ENCODE peak calls at places on chromosomes 12 and 14, in six cellular contexts. K, X, S, P, B and Z are unnamed samples.

GRCh38 chr12:40829738-40830144 is 137.5 kb downstream of the CNTN1 start:
- DNase-seq in B (no peak), P (no peak), S (no peak), K (no peak), X (no peak), Z (no peak)

GRCh38 chr14:102209224-102209966 is 69.7 kb downstream of the WDR20 start:
- DNase-seq in S (no peak), B (peak; percentile 60), P (peak; percentile 50), X (no peak), K (peak; percentile 29), Z (no peak)

GRCh38 chr12:96907681-96908163 is 665 bp downstream of the NEDD1 start:
- DNase-seq in B (no peak), X (no peak), S (peak; percentile 9), K (peak; percentile 43), P (no peak), Z (no peak)

GRCh38 chr14:96345669-96346068 is 17.5 kb downstream of the ATG2B start:
- DNase-seq in B (no peak), X (no peak), S (no peak), P (no peak), K (no peak), Z (no peak)

GRCh38 chr12:84058136-84058535 is 854.5 kb downstream of the SLC6A15 start:
- DNase-seq in P (no peak), S (no peak), K (no peak), B (peak; percentile 46), X (no peak), Z (no peak)

GRCh38 chr14:76015668-76016067 is 30.1 kb downstream of the IFT43 start:
- DNase-seq in X (no peak), K (no peak), S (no peak), P (no peak), B (no peak), Z (no peak)

GRCh38 chr12:46205293-46205692 is 63.5 kb downstream of the SLC38A1 start:
- DNase-seq in K (peak; percentile 26), X (no peak), B (no peak), P (no peak), S (no peak), Z (no peak)

GRCh38 chr12:4252595-4252994 is 21.0 kb upstream of the CCND2 start:
- DNase-seq in K (no peak), P (no peak), X (no peak), S (no peak), B (no peak), Z (no peak)

GRCh38 chr12:1918081-1918874 is at the start of gene CACNA2D4:
- DNase-seq in B (peak; percentile 60), P (peak; percentile 62), K (no peak), X (peak; percentile 65), S (no peak), Z (peak; percentile 44)

GRCh38 chr12:64824500-64825142 is at the start of gene TBC1D30:
- DNase-seq in S (no peak), P (no peak), X (no peak), B (no peak), K (no peak), Z (peak; percentile 54)

GRCh38 chr14:67900188-67900587 is 80.6 kb downstream of the RAD51B start:
- DNase-seq in P (no peak), K (no peak), S (no peak), X (no peak), B (no peak), Z (no peak)

GRCh38 chr12:94175763-94176660 is 27.6 kb downstream of the PLXNC1 start:
- DNase-seq in X (no peak), K (peak; percentile 48), B (no peak), P (no peak), S (no peak), Z (peak; percentile 24)
- TF ChIP-seq CTCF in X (no peak), K (no peak), B (no peak), P (no peak), S (no peak), Z (no peak)

GRCh38 chr12:130555628-130556485 is 160.2 kb downstream of the RIMBP2 start:
- DNase-seq in K (no peak), S (no peak), P (no peak), X (no peak), B (no peak), Z (no peak)
- H3K27ac ChIP-seq in K (no peak overlapping the region), S (no peak overlapping the region), P (no peak overlapping the region), X (no peak overlapping the region), B (no peak overlapping the region), Z (peak overlapping the region; percentile 50)

GRCh38 chr14:52987042-52987441 is 36.2 kb upstream of the FERMT2 start:
- DNase-seq in X (no peak), S (no peak), P (no peak), B (no peak), K (no peak), Z (no peak)

GRCh38 chr14:52987514-52987913 is 36.7 kb upstream of the FERMT2 start:
- DNase-seq in P (no peak), S (no peak), B (no peak), K (no peak), X (no peak), Z (no peak)

GRCh38 chr14:52992236-52992635 is 41.4 kb upstream of the FERMT2 start:
- DNase-seq in P (no peak), K (no peak), B (no peak), S (no peak), X (no peak), Z (no peak)

GRCh38 chr14:52988153-52988552 is 37.3 kb upstream of the FERMT2 start:
- DNase-seq in K (no peak), S (no peak), X (no peak), P (no peak), B (no peak), Z (no peak)
- TF ChIP-seq CTCF in K (no peak), S (no peak), X (no peak), P (no peak), B (no peak), Z (no peak)

DNA sequence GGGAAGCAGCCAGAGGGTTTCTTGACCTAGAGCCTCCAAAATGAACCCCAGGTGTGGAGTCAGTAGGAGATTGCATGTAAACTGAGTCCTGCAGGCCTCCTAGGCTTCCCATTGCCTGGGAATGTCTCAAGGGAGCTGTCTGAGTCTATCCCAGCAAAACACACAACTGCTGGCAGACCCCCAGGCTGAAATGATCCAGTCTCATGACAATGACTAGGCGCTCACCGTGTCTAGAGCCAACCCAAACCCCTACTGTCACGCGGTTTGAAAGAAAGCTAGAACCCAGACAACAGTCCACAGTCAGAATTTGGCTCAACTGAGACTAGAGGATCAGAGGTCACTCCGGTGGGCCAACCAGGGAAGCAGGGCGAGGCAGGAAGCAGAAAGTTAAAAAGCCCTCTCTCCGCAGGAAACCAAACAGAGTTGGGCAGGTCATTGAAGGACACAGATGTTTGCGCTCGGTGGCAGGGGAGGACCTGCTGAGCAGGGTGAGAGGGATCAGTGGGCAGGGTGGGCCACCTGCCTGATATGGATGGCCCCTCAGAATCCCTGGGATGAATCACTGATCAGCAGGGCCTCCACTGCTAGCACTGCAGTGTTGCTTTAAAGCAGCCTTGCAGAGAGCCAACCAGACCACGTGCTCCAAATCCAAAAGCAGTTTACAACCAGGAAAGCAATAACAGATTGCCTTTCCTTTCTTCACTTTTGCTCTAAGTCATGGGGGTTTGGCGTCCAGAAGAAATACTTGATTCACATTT is 23.8 kb downstream of the ACTN1 start:
- DNase-seq in P (peak; percentile 88), K (no peak), X (no peak), S (no peak), B (peak; percentile 94), Z (no peak)
- H3K27ac ChIP-seq in P (peak overlapping the region; percentile 97), K (peak overlapping the region; percentile 46), X (peak overlapping the region; percentile 64), S (peak overlapping the region; percentile 23), B (peak overlapping the region; percentile 98), Z (peak overlapping the region; percentile 69)

GRCh38 chr12:70366581-70367267 is 634 bp downstream of the KCNMB4 start:
- DNase-seq in X (no peak), K (peak; percentile 22), P (peak; percentile 65), B (peak; percentile 64), S (peak; percentile 65), Z (peak; percentile 51)

GRCh38 chr12:70367268-70368141 is 1.4 kb downstream of the KCNMB4 start:
- DNase-seq in K (peak; percentile 15), X (no peak), S (no peak), B (no peak), P (no peak), Z (no peak)

GRCh38 chr12:70365398-70365647 is 767 bp upstream of the KCNMB4 start:
- DNase-seq in X (no peak), S (no peak), P (no peak), B (no peak), K (no peak), Z (no peak)

GRCh38 chr12:70364695-70365397 is 1.2 kb upstream of the KCNMB4 start:
- DNase-seq in S (no peak), K (no peak), P (no peak), B (no peak), X (no peak), Z (no peak)

GRCh38 chr12:70365648-70366518 is at the start of gene KCNMB4:
- DNase-seq in P (peak; percentile 77), S (peak; percentile 61), B (peak; percentile 80), X (peak; percentile 83), K (peak; percentile 18), Z (peak; percentile 77)
- TF ChIP-seq CTCF in P (no peak), S (no peak), B (no peak), X (no peak), K (no peak), Z (no peak)

DNA sequence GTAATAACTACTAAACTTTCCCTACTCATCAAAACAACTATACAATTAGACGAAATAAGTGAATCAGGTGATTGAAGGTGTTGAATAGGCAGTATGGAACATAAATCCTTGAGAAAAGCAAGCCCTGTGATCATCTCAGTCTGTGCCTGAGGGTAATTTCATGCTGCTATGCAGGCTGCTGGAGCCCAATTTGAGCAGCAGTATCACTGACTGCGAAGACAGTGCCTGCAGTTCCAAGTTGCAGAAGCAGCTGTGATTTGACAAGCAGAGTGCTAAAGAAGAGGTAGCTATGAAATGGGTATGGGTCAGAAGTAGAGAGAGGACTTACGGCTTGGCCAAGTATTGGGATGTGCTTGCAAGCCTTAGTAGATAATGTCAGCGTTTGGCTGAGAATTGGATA is 22.5 kb downstream of the PIK3C2G start:
- DNase-seq in P (no peak), S (no peak), B (no peak), K (no peak), X (no peak), Z (no peak)
- H3K27ac ChIP-seq in P (no peak overlapping the region), S (no peak overlapping the region), B (no peak overlapping the region), K (no peak overlapping the region), X (peak overlapping the region; percentile 38), Z (no peak overlapping the region)

DNA sequence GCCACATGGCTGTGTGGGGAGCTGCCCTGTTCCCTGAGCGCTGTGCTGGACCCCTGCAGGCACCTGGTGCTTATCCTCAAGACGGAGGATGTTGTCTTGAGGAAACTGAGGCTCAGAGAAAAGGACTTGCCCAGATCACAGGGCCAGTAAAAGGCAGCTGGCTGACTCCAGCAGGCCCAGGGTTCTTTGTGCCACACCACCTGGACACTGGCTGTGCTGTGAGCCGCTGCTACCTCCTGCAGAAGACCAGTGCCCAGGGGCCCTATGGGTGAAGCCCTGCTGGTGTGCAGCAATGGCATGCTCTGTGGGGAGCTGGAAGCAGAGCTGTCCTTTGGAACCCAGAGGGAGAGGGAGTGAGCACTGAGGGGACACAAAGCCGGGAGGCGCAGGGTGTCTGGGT is 75.9 kb downstream of the DDX51 start:
- DNase-seq in B (no peak), S (no peak), P (no peak), K (no peak), X (no peak), Z (no peak)
- TF ChIP-seq CTCF in B (no peak), S (no peak), P (no peak), K (no peak), X (no peak), Z (no peak)